ENCODE peak calls at places on chromosomes 7 and 10, in nine cellular contexts. W, F, X, Y, V, H, T, M and Q are unnamed samples.

GRCh38 chr10:57897611-57898010 is 370.1 kb downstream of the IPMK start:
- DNase-seq in W (no peak), F (no peak), X (no peak), Y (no peak), V (no peak), H (no peak), T (no peak), M (no peak), Q (no peak)

GRCh38 chr10:12488626-12489025 is 139.3 kb downstream of the CAMK1D start:
- DNase-seq in W (no peak), F (no peak), X (no peak), Y (no peak), V (no peak), H (no peak), T (no peak), M (no peak), Q (no peak)

GRCh38 chr7:139619367-139619657 is 95.8 kb downstream of the CLEC2L start:
- DNase-seq in W (no peak), F (peak), X (no peak), Y (no peak), V (no peak), H (peak), T (no peak), M (peak), Q (no peak)

GRCh38 chr10:48439581-48440041 is 133.1 kb downstream of the MAPK8 start:
- DNase-seq in W (no peak), F (peak), X (no peak), Y (no peak), V (no peak), H (no peak), T (no peak), M (peak), Q (peak)

GRCh38 chr10:16737420-16737819 is 79.8 kb downstream of the RSU1 start:
- DNase-seq in W (no peak), F (no peak), X (no peak), Y (no peak), V (no peak), H (no peak), T (no peak), M (no peak), Q (no peak)

GRCh38 chr10:64365663-64366062 is 844.5 kb downstream of the REEP3 start:
- DNase-seq in W (no peak), F (no peak), X (no peak), Y (no peak), V (no peak), H (no peak), T (no peak), M (no peak), Q (no peak)

GRCh38 chr10:14182781-14183180 is 147.9 kb downstream of the FRMD4A start:
- DNase-seq in W (no peak), F (no peak), X (no peak), Y (no peak), V (no peak), H (no peak), T (no peak), M (no peak), Q (no peak)

GRCh38 chr10:29239569-29240472 is 49.0 kb upstream of the LYZL1 start:
- DNase-seq in W (no peak), F (peak), X (peak), Y (no peak), V (peak), H (no peak), T (no peak), M (peak), Q (peak)

GRCh38 chr10:63841761-63842160 is 320.6 kb downstream of the REEP3 start:
- DNase-seq in W (no peak), F (no peak), X (no peak), Y (no peak), V (no peak), H (no peak), T (no peak), M (no peak), Q (no peak)

GRCh38 chr7:156811706-156812105 is 81.3 kb downstream of the LMBR1 start:
- DNase-seq in W (no peak), F (no peak), X (no peak), Y (no peak), V (no peak), H (no peak), T (no peak), M (no peak), Q (no peak)

GRCh38 chr10:52283174-52283573 is 30.9 kb upstream of the DKK1 start:
- DNase-seq in W (no peak), F (no peak), X (no peak), Y (no peak), V (no peak), H (no peak), T (no peak), M (peak), Q (no peak)

GRCh38 chr7:39587393-39587792 is 21.2 kb downstream of the YAE1 start:
- DNase-seq in W (no peak), F (peak), X (no peak), Y (no peak), V (no peak), H (no peak), T (no peak), M (no peak), Q (no peak)

GRCh38 chr10:102904337-102904736 is 13.8 kb upstream of the CNNM2 start:
- DNase-seq in W (no peak), F (no peak), X (no peak), Y (no peak), V (no peak), H (no peak), T (no peak), M (no peak), Q (peak)

GRCh38 chr10:71831646-71832552 is 19.2 kb downstream of the PSAP start:
- DNase-seq in W (no peak), F (no peak), X (no peak), Y (no peak), V (peak), H (no peak), T (no peak), M (no peak), Q (peak)

GRCh38 chr10:16768702-16769101 is 48.5 kb downstream of the RSU1 start:
- DNase-seq in W (no peak), F (no peak), X (no peak), Y (no peak), V (no peak), H (no peak), T (no peak), M (no peak), Q (no peak)

GRCh38 chr10:29120216-29120615 is 168.7 kb upstream of the LYZL1 start:
- DNase-seq in W (no peak), F (peak), X (no peak), Y (no peak), V (peak), H (no peak), T (no peak), M (peak), Q (no peak)

GRCh38 chr10:15370212-15370740 is 813 bp downstream of the FAM171A1 start:
- DNase-seq in W (no peak), F (peak), X (peak), Y (peak), V (no peak), H (no peak), T (peak), M (peak), Q (peak)

GRCh38 chr10:93591065-93591808 is 9.8 kb downstream of the RBP4 start:
- DNase-seq in W (no peak), F (no peak), X (no peak), Y (no peak), V (no peak), H (no peak), T (no peak), M (no peak), Q (no peak)

GRCh38 chr10:115936926-115937755 is 335.9 kb downstream of the GFRA1 start:
- DNase-seq in W (no peak), F (peak), X (no peak), Y (no peak), V (no peak), H (no peak), T (no peak), M (peak), Q (no peak)